ENCODE peak calls at places on chromosome 12, in seven cellular contexts. One of them, this sample, is unnamed.
A peak's percentile ranks its signal among the peaks of the same experiment; 100 is the strongest.

GRCh38 chr12:29944269-29945000 is 160.7 kb upstream of the TMTC1 start:
- DNase-seq in fibroblast of mammary gland: no peak
- DNase-seq in CD8-positive, alpha-beta T cell: no peak
- DNase-seq in GM20000: no peak
- DNase-seq in astrocyte of the spinal cord: no peak
- DNase-seq in natural killer cell: no peak
- DNase-seq in AG09309: no peak
- DNase-seq in this sample: no peak

GRCh38 chr12:106415134-106415533 is 57.6 kb downstream of the POLR3B start:
- DNase-seq in GM20000: no peak
- DNase-seq in fibroblast of mammary gland: peak; percentile 46
- DNase-seq in AG09309: peak; percentile 33
- DNase-seq in astrocyte of the spinal cord: peak; percentile 12
- DNase-seq in natural killer cell: no peak
- DNase-seq in CD8-positive, alpha-beta T cell: no peak
- DNase-seq in this sample: no peak

GRCh38 chr12:43066471-43066870 is 476.9 kb upstream of the PRICKLE1 start:
- DNase-seq in natural killer cell: no peak
- DNase-seq in astrocyte of the spinal cord: no peak
- DNase-seq in AG09309: no peak
- DNase-seq in fibroblast of mammary gland: no peak
- DNase-seq in GM20000: no peak
- DNase-seq in CD8-positive, alpha-beta T cell: no peak
- DNase-seq in this sample: no peak

GRCh38 chr12:46354799-46355194 is 17.8 kb downstream of the SLC38A2 start:
- DNase-seq in CD8-positive, alpha-beta T cell: no peak
- DNase-seq in fibroblast of mammary gland: no peak
- DNase-seq in AG09309: no peak
- DNase-seq in astrocyte of the spinal cord: no peak
- DNase-seq in natural killer cell: no peak
- DNase-seq in GM20000: no peak
- DNase-seq in this sample: no peak

GRCh38 chr12:104360157-104360556 is 56.6 kb downstream of the EID3 start:
- DNase-seq in AG09309: no peak
- DNase-seq in fibroblast of mammary gland: peak; percentile 50
- DNase-seq in CD8-positive, alpha-beta T cell: no peak
- DNase-seq in natural killer cell: no peak
- DNase-seq in GM20000: no peak
- DNase-seq in astrocyte of the spinal cord: no peak
- DNase-seq in this sample: no peak

GRCh38 chr12:2624543-2625266 is 170.1 kb upstream of the FKBP4 start:
- DNase-seq in AG09309: no peak
- DNase-seq in CD8-positive, alpha-beta T cell: no peak
- DNase-seq in astrocyte of the spinal cord: peak; percentile 10
- DNase-seq in GM20000: no peak
- DNase-seq in natural killer cell: no peak
- DNase-seq in fibroblast of mammary gland: peak; percentile 30
- DNase-seq in this sample: no peak

GRCh38 chr12:44875954-44876553 is at the start of gene NELL2:
- DNase-seq in astrocyte of the spinal cord: peak; percentile 7
- DNase-seq in CD8-positive, alpha-beta T cell: peak; percentile 82
- DNase-seq in AG09309: no peak
- DNase-seq in fibroblast of mammary gland: peak; percentile 10
- DNase-seq in natural killer cell: no peak
- DNase-seq in GM20000: peak; percentile 71
- DNase-seq in this sample: peak; percentile 81

GRCh38 chr12:107660861-107661415 is 24.7 kb upstream of the PWP1 start:
- DNase-seq in CD8-positive, alpha-beta T cell: no peak
- DNase-seq in natural killer cell: no peak
- DNase-seq in GM20000: no peak
- DNase-seq in AG09309: no peak
- DNase-seq in astrocyte of the spinal cord: no peak
- DNase-seq in fibroblast of mammary gland: no peak
- DNase-seq in this sample: no peak

GRCh38 chr12:67649165-67650126 is 901 bp downstream of the DYRK2 start:
- DNase-seq in fibroblast of mammary gland: no peak
- DNase-seq in GM20000: peak; percentile 79
- DNase-seq in CD8-positive, alpha-beta T cell: peak; percentile 74
- DNase-seq in natural killer cell: peak; percentile 52
- DNase-seq in AG09309: no peak
- DNase-seq in astrocyte of the spinal cord: peak; percentile 14
- DNase-seq in this sample: peak; percentile 66

DNA sequence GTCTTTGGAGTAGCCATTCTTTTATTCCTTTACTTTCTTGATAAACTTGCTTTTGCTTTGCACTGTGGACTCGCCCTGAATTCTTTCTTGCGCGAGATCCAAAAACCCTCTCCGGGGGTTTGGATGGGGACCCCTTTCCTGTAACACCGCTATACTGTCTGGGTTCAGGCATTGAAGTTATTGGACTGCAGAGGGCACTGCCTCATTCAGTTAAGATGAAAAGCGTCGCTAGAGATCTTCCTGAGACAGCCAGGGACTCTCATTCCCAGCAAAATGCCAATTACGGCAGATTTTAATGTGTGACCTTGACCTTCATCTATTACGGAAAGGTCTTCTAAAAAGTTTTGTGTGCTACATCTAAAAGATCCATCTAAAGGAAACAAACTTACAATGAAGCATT is 17.3 kb upstream of the RIMKLB start:
- DNase-seq in CD8-positive, alpha-beta T cell: no peak
- DNase-seq in fibroblast of mammary gland: no peak
- DNase-seq in natural killer cell: no peak
- DNase-seq in astrocyte of the spinal cord: no peak
- DNase-seq in AG09309: no peak
- DNase-seq in GM20000: no peak
- DNase-seq in this sample: no peak
- TF ChIP-seq CTCF in CD8-positive, alpha-beta T cell: no peak
- TF ChIP-seq CTCF in fibroblast of mammary gland: no peak
- TF ChIP-seq CTCF in natural killer cell: no peak
- TF ChIP-seq CTCF in astrocyte of the spinal cord: peak; percentile 18
- TF ChIP-seq CTCF in AG09309: no peak
- TF ChIP-seq CTCF in GM20000: no peak
- TF ChIP-seq CTCF in this sample: no peak

GRCh38 chr12:80632835-80633234 is 74.6 kb upstream of the MYF6 start:
- DNase-seq in astrocyte of the spinal cord: peak; percentile 9
- DNase-seq in CD8-positive, alpha-beta T cell: no peak
- DNase-seq in fibroblast of mammary gland: peak; percentile 52
- DNase-seq in natural killer cell: no peak
- DNase-seq in GM20000: peak; percentile 4
- DNase-seq in AG09309: no peak
- DNase-seq in this sample: no peak
- TF ChIP-seq CTCF in astrocyte of the spinal cord: peak; percentile 23
- TF ChIP-seq CTCF in CD8-positive, alpha-beta T cell: no peak
- TF ChIP-seq CTCF in fibroblast of mammary gland: peak; percentile 36
- TF ChIP-seq CTCF in natural killer cell: no peak
- TF ChIP-seq CTCF in GM20000: peak; percentile 7
- TF ChIP-seq CTCF in AG09309: peak; percentile 41
- TF ChIP-seq CTCF in this sample: peak; percentile 27

DNA sequence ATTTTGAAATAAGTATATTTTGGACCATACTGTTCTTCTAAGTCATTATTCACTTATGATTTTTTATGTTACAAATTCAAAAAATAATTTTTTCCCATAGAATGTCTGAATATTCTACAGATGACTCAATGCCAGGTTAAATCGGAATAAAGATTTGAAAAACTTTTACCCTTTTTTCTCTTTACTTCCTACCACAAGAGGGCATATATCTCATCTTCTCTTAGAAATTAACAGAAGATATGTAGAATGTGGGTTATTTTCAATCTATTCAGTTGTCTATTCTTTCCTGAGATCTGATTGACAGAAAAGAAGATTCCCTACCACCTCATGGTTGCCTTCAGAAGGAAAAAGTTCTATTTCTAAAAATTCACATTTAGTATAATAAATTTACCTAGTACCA is 53.0 kb upstream of the KITLG start:
- DNase-seq in natural killer cell: no peak
- DNase-seq in astrocyte of the spinal cord: peak; percentile 24
- DNase-seq in GM20000: no peak
- DNase-seq in fibroblast of mammary gland: peak; percentile 33
- DNase-seq in CD8-positive, alpha-beta T cell: no peak
- DNase-seq in AG09309: no peak
- DNase-seq in this sample: no peak
- TF ChIP-seq CTCF in natural killer cell: no peak
- TF ChIP-seq CTCF in astrocyte of the spinal cord: peak; percentile 31
- TF ChIP-seq CTCF in GM20000: no peak
- TF ChIP-seq CTCF in fibroblast of mammary gland: peak; percentile 30
- TF ChIP-seq CTCF in CD8-positive, alpha-beta T cell: no peak
- TF ChIP-seq CTCF in AG09309: peak; percentile 40
- TF ChIP-seq CTCF in this sample: no peak

GRCh38 chr12:86671001-86671400 is 414.8 kb upstream of the MGAT4C start:
- DNase-seq in CD8-positive, alpha-beta T cell: no peak
- DNase-seq in astrocyte of the spinal cord: no peak
- DNase-seq in natural killer cell: no peak
- DNase-seq in GM20000: no peak
- DNase-seq in fibroblast of mammary gland: no peak
- DNase-seq in AG09309: no peak
- DNase-seq in this sample: no peak
- TF ChIP-seq CTCF in CD8-positive, alpha-beta T cell: no peak
- TF ChIP-seq CTCF in astrocyte of the spinal cord: no peak
- TF ChIP-seq CTCF in natural killer cell: no peak
- TF ChIP-seq CTCF in GM20000: no peak
- TF ChIP-seq CTCF in fibroblast of mammary gland: no peak
- TF ChIP-seq CTCF in AG09309: no peak
- TF ChIP-seq CTCF in this sample: no peak

GRCh38 chr12:116528067-116528466 is 31.1 kb upstream of the MAP1LC3B2 start:
- DNase-seq in natural killer cell: no peak
- DNase-seq in GM20000: no peak
- DNase-seq in AG09309: peak; percentile 71
- DNase-seq in fibroblast of mammary gland: peak; percentile 89
- DNase-seq in CD8-positive, alpha-beta T cell: no peak
- DNase-seq in astrocyte of the spinal cord: peak; percentile 81
- DNase-seq in this sample: no peak

GRCh38 chr12:116525418-116526001 is 33.7 kb upstream of the MAP1LC3B2 start:
- DNase-seq in GM20000: no peak
- DNase-seq in fibroblast of mammary gland: peak; percentile 95
- DNase-seq in AG09309: peak; percentile 79
- DNase-seq in astrocyte of the spinal cord: peak; percentile 95
- DNase-seq in CD8-positive, alpha-beta T cell: no peak
- DNase-seq in natural killer cell: no peak
- DNase-seq in this sample: no peak

GRCh38 chr12:116524311-116524710 is 34.9 kb upstream of the MAP1LC3B2 start:
- DNase-seq in fibroblast of mammary gland: no peak
- DNase-seq in natural killer cell: no peak
- DNase-seq in astrocyte of the spinal cord: no peak
- DNase-seq in AG09309: no peak
- DNase-seq in CD8-positive, alpha-beta T cell: no peak
- DNase-seq in GM20000: no peak
- DNase-seq in this sample: no peak

GRCh38 chr12:116528498-116528897 is 30.7 kb upstream of the MAP1LC3B2 start:
- DNase-seq in fibroblast of mammary gland: peak; percentile 51
- DNase-seq in CD8-positive, alpha-beta T cell: no peak
- DNase-seq in AG09309: no peak
- DNase-seq in astrocyte of the spinal cord: no peak
- DNase-seq in natural killer cell: no peak
- DNase-seq in GM20000: no peak
- DNase-seq in this sample: no peak

GRCh38 chr12:116524964-116525379 is 34.2 kb upstream of the MAP1LC3B2 start:
- DNase-seq in astrocyte of the spinal cord: peak; percentile 74
- DNase-seq in AG09309: no peak
- DNase-seq in fibroblast of mammary gland: peak; percentile 70
- DNase-seq in natural killer cell: no peak
- DNase-seq in CD8-positive, alpha-beta T cell: no peak
- DNase-seq in GM20000: no peak
- DNase-seq in this sample: no peak
- TF ChIP-seq CTCF in astrocyte of the spinal cord: peak; percentile 25
- TF ChIP-seq CTCF in AG09309: no peak
- TF ChIP-seq CTCF in fibroblast of mammary gland: peak; percentile 10
- TF ChIP-seq CTCF in natural killer cell: no peak
- TF ChIP-seq CTCF in CD8-positive, alpha-beta T cell: no peak
- TF ChIP-seq CTCF in GM20000: no peak
- TF ChIP-seq CTCF in this sample: no peak

GRCh38 chr12:89707623-89707991 is 1.0 kb downstream of the ATP2B1 start:
- DNase-seq in astrocyte of the spinal cord: no peak
- DNase-seq in natural killer cell: no peak
- DNase-seq in AG09309: no peak
- DNase-seq in fibroblast of mammary gland: no peak
- DNase-seq in GM20000: no peak
- DNase-seq in CD8-positive, alpha-beta T cell: peak; percentile 53
- DNase-seq in this sample: peak; percentile 15
- TF ChIP-seq CTCF in astrocyte of the spinal cord: no peak
- TF ChIP-seq CTCF in natural killer cell: no peak
- TF ChIP-seq CTCF in AG09309: no peak
- TF ChIP-seq CTCF in fibroblast of mammary gland: no peak
- TF ChIP-seq CTCF in GM20000: no peak
- TF ChIP-seq CTCF in CD8-positive, alpha-beta T cell: no peak
- TF ChIP-seq CTCF in this sample: no peak

DNA sequence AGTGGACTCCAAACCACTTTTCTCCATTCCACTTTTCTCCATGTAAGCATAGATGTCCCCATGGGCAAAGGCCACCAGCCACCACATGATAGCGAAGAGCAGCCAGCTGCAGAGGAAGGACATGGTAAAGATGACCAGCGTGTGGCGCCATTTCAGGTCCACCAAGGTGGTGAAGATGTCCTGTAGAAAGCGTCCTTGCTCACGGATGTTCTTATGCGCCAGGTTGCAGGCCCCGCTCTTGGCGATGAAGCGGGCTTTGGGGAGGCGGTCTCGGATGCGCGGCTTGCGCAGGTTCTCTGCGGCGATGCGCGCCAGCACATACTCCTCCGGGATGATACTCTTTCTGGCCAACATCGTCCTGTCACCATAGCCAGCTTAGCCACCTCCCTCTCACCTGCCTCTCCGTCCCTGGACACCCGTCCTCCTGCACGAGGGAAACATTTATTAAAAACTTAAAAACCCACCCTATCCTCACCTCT is 1.2 kb downstream of the KCNJ8 start:
- DNase-seq in CD8-positive, alpha-beta T cell: no peak
- DNase-seq in natural killer cell: no peak
- DNase-seq in GM20000: no peak
- DNase-seq in fibroblast of mammary gland: peak; percentile 44
- DNase-seq in AG09309: no peak
- DNase-seq in astrocyte of the spinal cord: no peak
- DNase-seq in this sample: no peak
- TF ChIP-seq CTCF in CD8-positive, alpha-beta T cell: no peak
- TF ChIP-seq CTCF in natural killer cell: no peak
- TF ChIP-seq CTCF in GM20000: no peak
- TF ChIP-seq CTCF in fibroblast of mammary gland: peak; percentile 38
- TF ChIP-seq CTCF in AG09309: peak; percentile 40
- TF ChIP-seq CTCF in astrocyte of the spinal cord: peak; percentile 34
- TF ChIP-seq CTCF in this sample: no peak

This sample was measured in GM13976.